ENCODE peak calls at places on chromosomes 16 and 17, in ten cellular contexts. A is M059J, G is neural progenitor cell, V is NCI-H510A, P is cardiac muscle cell, B is iPS DF 19.7, K is NCI-H2081, E is left lung, W is T-cell, O is neural crest cell. T is an unnamed sample.

GRCh38 chr17:80272366-80272765 is 11.7 kb downstream of the RNF213 start:
- DNase-seq in A (no peak), G (no peak), V (no peak), P (no peak), B (no peak), K (no peak), E (no peak), W (no peak), O (no peak), T (no peak)

GRCh38 chr17:83154311-83155127 is 75.1 kb downstream of the METRNL start:
- DNase-seq in A (no peak), G (no peak), V (no peak), P (no peak), B (no peak), K (no peak), E (peak; percentile 50), W (no peak), O (no peak), T (no peak)

GRCh38 chr16:85019659-85020245 is 7.8 kb upstream of the KIAA0513 start:
- DNase-seq in A (no peak), G (no peak), V (no peak), P (no peak), B (no peak), K (no peak), E (no peak), W (no peak), O (no peak), T (no peak)

GRCh38 chr17:73391331-73392265 is 79.8 kb upstream of the CDC42EP4 start:
- DNase-seq in A (no peak), G (no peak), V (no peak), P (no peak), B (no peak), K (no peak), E (peak; percentile 61), W (no peak), O (no peak), T (no peak)

GRCh38 chr17:16486373-16487250 is 5.4 kb downstream of the LRRC75A start:
- DNase-seq in A (peak; percentile 93), G (peak; percentile 56), V (peak; percentile 98), P (peak; percentile 76), B (no peak), K (peak; percentile 94), E (peak; percentile 91), W (no peak), O (no peak), T (no peak)

GRCh38 chr17:75633484-75634375 is 496 bp downstream of the SMIM5 start:
- DNase-seq in A (peak; percentile 93), G (peak; percentile 95), V (peak; percentile 91), P (peak; percentile 89), B (peak; percentile 81), K (peak; percentile 93), E (peak; percentile 86), W (peak; percentile 62), O (peak; percentile 91), T (peak; percentile 77)

GRCh38 chr17:30433514-30433913 is 43.7 kb upstream of the GOSR1 start:
- DNase-seq in A (peak; percentile 93), G (no peak), V (peak; percentile 59), P (peak; percentile 95), B (no peak), K (no peak), E (no peak), W (no peak), O (no peak), T (no peak)

GRCh38 chr17:62750502-62751349 is 57.4 kb downstream of the MARCHF10 start:
- DNase-seq in A (no peak), G (peak; percentile 62), V (no peak), P (no peak), B (no peak), K (no peak), E (no peak), W (no peak), O (no peak), T (no peak)

GRCh38 chr17:1043601-1044251 is 46.8 kb downstream of the TIMM22 start:
- DNase-seq in A (no peak), G (peak; percentile 73), V (no peak), P (peak; percentile 68), B (no peak), K (no peak), E (peak; percentile 68), W (no peak), O (peak; percentile 23), T (peak; percentile 16)

GRCh38 chr17:51629232-51629631 is 368.9 kb downstream of the UTP18 start:
- DNase-seq in A (no peak), G (no peak), V (no peak), P (no peak), B (no peak), K (no peak), E (no peak), W (no peak), O (no peak), T (no peak)

GRCh38 chr17:31099051-31099450 is 4.3 kb downstream of the NF1 start:
- DNase-seq in A (peak; percentile 24), G (no peak), V (no peak), P (peak; percentile 55), B (no peak), K (no peak), E (no peak), W (no peak), O (no peak), T (no peak)

GRCh38 chr17:65022751-65023421 is 33.7 kb downstream of the GNA13 start:
- DNase-seq in A (peak; percentile 88), G (no peak), V (peak; percentile 11), P (peak; percentile 20), B (no peak), K (no peak), E (no peak), W (no peak), O (no peak), T (no peak)

GRCh38 chr17:74994440-74994839 is 7.0 kb downstream of the CDR2L start:
- DNase-seq in A (no peak), G (no peak), V (no peak), P (peak; percentile 87), B (no peak), K (no peak), E (no peak), W (no peak), O (no peak), T (no peak)

GRCh38 chr17:5516060-5516792 is 29.9 kb downstream of the MIS12 start:
- DNase-seq in A (peak; percentile 99), G (no peak), V (no peak), P (peak; percentile 89), B (no peak), K (no peak), E (no peak), W (no peak), O (no peak), T (no peak)

GRCh38 chr17:73924488-73925186 is 278.8 kb upstream of the RPL38 start:
- DNase-seq in A (no peak), G (peak; percentile 18), V (no peak), P (no peak), B (no peak), K (no peak), E (no peak), W (no peak), O (no peak), T (no peak)

GRCh38 chr17:68740555-68741447 is 139.6 kb upstream of the FAM20A start:
- DNase-seq in A (no peak), G (no peak), V (no peak), P (no peak), B (no peak), K (no peak), E (no peak), W (no peak), O (no peak), T (no peak)

GRCh38 chr16:55711959-55712876 is 56.4 kb downstream of the SLC6A2 start:
- DNase-seq in A (peak; percentile 57), G (peak; percentile 88), V (no peak), P (peak; percentile 65), B (no peak), K (peak; percentile 54), E (no peak), W (peak; percentile 49), O (peak; percentile 79), T (peak; percentile 60)

GRCh38 chr17:11787074-11787473 is 188.8 kb downstream of the DNAH9 start:
- DNase-seq in A (no peak), G (no peak), V (no peak), P (no peak), B (no peak), K (no peak), E (no peak), W (no peak), O (no peak), T (no peak)

GRCh38 chr17:64775701-64776570 is 113.8 kb upstream of the SMURF2 start:
- DNase-seq in A (no peak), G (no peak), V (no peak), P (no peak), B (no peak), K (no peak), E (no peak), W (no peak), O (no peak), T (no peak)

GRCh38 chr17:17999364-18000007 is 26.8 kb downstream of the DRC3 start:
- DNase-seq in A (no peak), G (no peak), V (peak; percentile 9), P (no peak), B (no peak), K (no peak), E (no peak), W (no peak), O (no peak), T (no peak)

GRCh38 chr17:4607773-4608187 is 23.5 kb downstream of the SMTNL2 start:
- DNase-seq in A (peak; percentile 63), G (no peak), V (no peak), P (peak; percentile 89), B (no peak), K (no peak), E (no peak), W (no peak), O (no peak), T (no peak)

GRCh38 chr17:19265755-19266154 is 28.6 kb downstream of the EPN2 start:
- DNase-seq in A (no peak), G (no peak), V (no peak), P (no peak), B (no peak), K (no peak), E (no peak), W (no peak), O (no peak), T (no peak)

GRCh38 chr17:1617620-1618174 is 10.9 kb downstream of the SLC43A2 start:
- DNase-seq in A (peak; percentile 85), G (no peak), V (no peak), P (peak; percentile 89), B (no peak), K (no peak), E (no peak), W (no peak), O (no peak), T (no peak)

GRCh38 chr16:87145181-87146176 is 171.7 kb downstream of the C16orf95 start:
- DNase-seq in A (peak; percentile 99), G (no peak), V (no peak), P (peak; percentile 84), B (no peak), K (no peak), E (peak; percentile 48), W (no peak), O (no peak), T (no peak)

GRCh38 chr17:56424543-56425044 is 168.9 kb upstream of the NOG start:
- DNase-seq in A (no peak), G (no peak), V (no peak), P (no peak), B (no peak), K (no peak), E (no peak), W (no peak), O (no peak), T (no peak)

GRCh38 chr16:74984194-74984669 is 691 bp downstream of the WDR59 start:
- DNase-seq in A (peak; percentile 20), G (no peak), V (no peak), P (peak; percentile 38), B (no peak), K (no peak), E (no peak), W (peak; percentile 22), O (no peak), T (no peak)

GRCh38 chr16:67146523-67147357 is 4.1 kb downstream of the B3GNT9 start:
- DNase-seq in A (peak; percentile 41), G (no peak), V (no peak), P (no peak), B (no peak), K (no peak), E (no peak), W (no peak), O (no peak), T (no peak)

GRCh38 chr17:50290074-50290702 is 15.9 kb downstream of the TMEM92 start:
- DNase-seq in A (peak; percentile 98), G (no peak), V (no peak), P (peak; percentile 99), B (no peak), K (no peak), E (no peak), W (no peak), O (no peak), T (no peak)

T was measured in NT2/D1.